ENCODE peak calls at places on chromosomes 4 and X, in four cellular contexts. H is IMR-90, Z is HCT116, A is lower lobe of right lung. B is an unnamed sample.

GRCh38 chrX:153770606-153771175 is 6.6 kb downstream of the PLXNB3 start:
- DNase-seq in Z (no peak), H (no peak), A (no peak), B (no peak)

GRCh38 chrX:124497386-124497785 is 151.0 kb downstream of the SH2D1A start:
- DNase-seq in A (no peak), H (no peak), Z (no peak), B (no peak)

GRCh38 chr4:95585016-95585695 is 36.4 kb upstream of the UNC5C start:
- DNase-seq in A (no peak), H (peak; percentile 4), Z (peak; percentile 39), B (no peak)

GRCh38 chrX:149074429-149074828 is 430.7 kb downstream of the IDS start:
- DNase-seq in A (no peak), H (no peak), Z (no peak), B (no peak)

GRCh38 chr4:53920116-53920515 is 144.3 kb downstream of the CHIC2 start:
- DNase-seq in A (peak; percentile 48), Z (no peak), H (no peak), B (no peak)

GRCh38 chr4:40986375-40986774 is 228.0 kb downstream of the APBB2 start:
- DNase-seq in A (no peak), H (no peak), Z (no peak), B (no peak)

GRCh38 chr4:87321888-87322287 is 794 bp downstream of the HSD17B13 start:
- DNase-seq in A (no peak), Z (no peak), H (no peak), B (no peak)

GRCh38 chr4:38560763-38561558 is 103.0 kb upstream of the KLF3 start:
- DNase-seq in A (no peak), H (no peak), Z (no peak), B (no peak)

GRCh38 chr4:181761130-181761529 is 482.1 kb upstream of the TENM3 start:
- DNase-seq in H (peak; percentile 95), A (no peak), Z (no peak), B (no peak)

GRCh38 chrX:64204252-64204651 is 1.3 kb downstream of the AMER1 start:
- DNase-seq in A (peak; percentile 45), H (peak; percentile 1), Z (no peak), B (no peak)

GRCh38 chr4:107215222-107215621 is 179.1 kb upstream of the DKK2 start:
- DNase-seq in A (no peak), H (no peak), Z (no peak), B (no peak)

GRCh38 chr4:54992266-54992665 is 133.1 kb downstream of the KDR start:
- DNase-seq in Z (no peak), H (no peak), A (no peak), B (no peak)

GRCh38 chr4:118918388-118918787 is 29.7 kb downstream of the SYNPO2 start:
- DNase-seq in H (peak; percentile 94), A (no peak), Z (no peak), B (peak; percentile 84)

GRCh38 chrX:56733459-56734046 is 4.5 kb downstream of the NBDY start:
- DNase-seq in Z (no peak), H (peak; percentile 47), A (no peak), B (no peak)

GRCh38 chr4:2934077-2934812 is 29.0 kb downstream of the NOP14 start:
- DNase-seq in A (peak; percentile 85), H (peak; percentile 24), Z (no peak), B (no peak)

GRCh38 chr4:83993774-83994173 is 457.9 kb downstream of the GPAT3 start:
- DNase-seq in A (no peak), Z (no peak), H (no peak), B (no peak)

GRCh38 chr4:146582864-146583263 is 55.8 kb upstream of the POU4F2 start:
- DNase-seq in Z (peak; percentile 3), H (no peak), A (no peak), B (no peak)

GRCh38 chr4:101597204-101597603 is 193.3 kb upstream of the BANK1 start:
- DNase-seq in A (no peak), Z (no peak), H (no peak), B (no peak)

GRCh38 chrX:1026263-1027015 is 186.0 kb downstream of the CRLF2 start:
- DNase-seq in A (no peak), H (no peak), Z (no peak), B (no peak)

GRCh38 chr4:139639654-139640053 is 26.0 kb upstream of the MGST2 start:
- DNase-seq in Z (no peak), A (no peak), H (no peak), B (no peak)

GRCh38 chrX:71098302-71098701 is 2.7 kb downstream of the FOXO4 start:
- DNase-seq in A (peak; percentile 67), H (peak; percentile 23), Z (peak; percentile 15), B (no peak)

GRCh38 chr4:91058345-91058744 is 931.2 kb downstream of the CCSER1 start:
- DNase-seq in Z (no peak), A (no peak), H (peak; percentile 0), B (no peak)

GRCh38 chr4:152992027-152992426 is 55.9 kb downstream of the FHDC1 start:
- DNase-seq in Z (no peak), H (no peak), A (no peak), B (no peak)

GRCh38 chr4:80365928-80366327 is 30.4 kb downstream of the CFAP299 start:
- DNase-seq in A (peak; percentile 52), H (peak; percentile 76), Z (peak; percentile 3), B (peak; percentile 60)

GRCh38 chr4:33407496-33407895 is 2687.3 kb downstream of the PCDH7 start:
- DNase-seq in Z (no peak), H (no peak), A (no peak), B (no peak)

GRCh38 chr4:10656420-10656819 is 28.1 kb downstream of the CLNK start:
- DNase-seq in H (no peak), A (no peak), Z (no peak), B (no peak)

DNA sequence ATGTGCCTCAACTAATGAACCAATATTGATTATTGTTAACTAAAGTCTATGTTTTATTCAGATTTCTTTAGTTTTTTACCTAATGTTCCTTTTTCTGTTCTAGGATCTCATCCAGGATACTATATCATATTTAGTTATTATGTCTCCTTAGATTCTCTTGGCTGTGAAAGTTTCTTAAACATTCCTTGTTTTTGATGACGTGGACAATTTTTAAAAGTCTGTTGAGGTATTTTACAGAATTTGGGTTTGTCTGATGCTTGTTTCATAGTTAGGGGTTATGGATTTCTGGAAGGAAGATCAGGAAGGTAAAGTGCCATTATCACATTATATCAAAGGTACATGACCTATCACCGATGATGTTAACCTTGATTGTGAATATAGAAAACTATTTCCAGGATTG is 18.2 kb upstream of the MCTS1 start:
- DNase-seq in H (no peak), A (no peak), Z (no peak), B (no peak)
- H3K4me3 ChIP-seq in H (no peak overlapping the region), A (no peak overlapping the region), Z (no peak overlapping the region), B (no peak overlapping the region)

GRCh38 chr4:52665592-52665991 is 6.5 kb upstream of the USP46 start:
- DNase-seq in H (no peak), A (no peak), Z (peak; percentile 44), B (no peak)
- TF ChIP-seq CTCF in H (peak; percentile 28), A (peak; percentile 14), Z (peak; percentile 57), B (peak; percentile 24)

DNA sequence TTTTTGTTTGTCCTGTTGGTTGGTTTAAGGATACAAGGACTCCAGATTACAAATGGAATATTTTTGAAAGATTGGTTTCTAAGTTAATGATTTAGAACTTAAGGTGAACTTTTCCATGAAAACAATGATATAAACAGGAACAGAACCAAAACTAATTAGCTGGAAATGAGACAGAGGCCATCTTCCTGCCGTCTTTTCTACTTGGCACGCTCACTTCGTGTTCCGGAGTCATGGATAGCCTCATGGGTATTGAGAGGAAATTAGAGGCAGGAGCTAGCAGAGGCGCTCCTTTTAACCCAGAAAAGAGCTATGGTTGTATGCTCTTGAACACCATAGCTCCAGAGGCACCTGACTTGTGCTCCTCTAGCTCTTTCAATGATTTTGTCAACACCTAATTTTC is 2.4 kb downstream of the FAM241A start:
- DNase-seq in H (no peak), Z (no peak), A (no peak), B (no peak)
- H3K4me3 ChIP-seq in H (no peak overlapping the region), Z (no peak overlapping the region), A (peak overlapping the region; percentile 84), B (no peak overlapping the region)

GRCh38 chr4:93759506-93759905 is 69.0 kb upstream of the ATOH1 start:
- DNase-seq in A (no peak), Z (no peak), H (no peak), B (no peak)

GRCh38 chr4:93760284-93760683 is 68.3 kb upstream of the ATOH1 start:
- DNase-seq in A (no peak), Z (no peak), H (no peak), B (no peak)

GRCh38 chr4:93770201-93770600 is 58.4 kb upstream of the ATOH1 start:
- DNase-seq in H (no peak), Z (no peak), A (no peak), B (no peak)

GRCh38 chr4:93767917-93768316 is 60.6 kb upstream of the ATOH1 start:
- DNase-seq in A (no peak), H (no peak), Z (no peak), B (no peak)

DNA sequence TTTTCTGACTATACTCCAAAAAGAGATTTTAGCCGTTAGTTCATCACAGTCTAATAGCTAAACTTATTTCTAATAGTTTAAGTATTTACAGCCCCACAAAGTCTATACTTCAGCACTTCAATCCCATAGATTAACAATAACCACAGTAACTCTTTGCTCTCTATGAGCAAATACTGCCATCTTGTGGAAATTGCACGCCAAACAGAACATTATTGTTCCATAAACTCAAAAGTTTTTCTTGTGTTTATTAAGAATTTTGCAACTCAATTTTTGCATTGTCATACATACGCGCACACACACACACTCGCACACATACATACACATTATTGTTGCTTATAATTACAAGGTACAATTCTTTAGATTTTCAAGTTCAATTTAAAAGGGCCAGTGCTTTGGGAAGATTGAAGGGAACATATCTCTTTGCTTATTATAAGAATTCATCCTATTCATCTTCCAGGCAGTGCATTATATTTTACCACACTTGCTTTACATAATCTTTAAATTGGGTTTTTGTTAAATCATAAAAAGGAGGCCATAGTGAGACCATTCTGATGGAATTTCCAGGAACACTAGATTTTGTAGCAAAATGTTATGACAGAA is 63.8 kb upstream of the ATOH1 start:
- DNase-seq in A (no peak), Z (peak; percentile 40), H (peak; percentile 44), B (peak; percentile 4)
- TF ChIP-seq CTCF in A (peak; percentile 71), Z (peak; percentile 85), H (peak; percentile 92), B (peak; percentile 49)

DNA sequence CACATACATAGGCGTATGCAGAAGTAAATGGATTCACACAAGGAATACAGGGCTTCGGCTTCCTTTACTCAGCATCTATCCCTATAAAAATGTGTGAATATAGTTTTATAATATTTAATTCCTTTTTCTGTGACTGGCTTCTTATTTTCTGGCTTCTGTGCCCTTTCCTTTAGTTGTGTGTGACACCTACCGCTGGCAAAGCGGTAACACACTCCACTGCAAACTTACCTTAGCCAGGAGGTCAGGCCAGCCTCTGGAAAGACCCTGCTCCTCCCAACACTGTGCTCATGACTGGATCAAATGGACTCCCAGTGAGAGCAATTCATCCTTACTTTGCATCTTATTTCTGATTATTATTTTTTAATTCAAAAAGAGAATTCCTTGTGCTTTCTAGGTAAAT is 244.2 kb downstream of the ANK2 start:
- DNase-seq in A (no peak), Z (no peak), H (no peak), B (no peak)
- H3K4me3 ChIP-seq in A (peak overlapping the region; percentile 32), Z (no peak overlapping the region), H (no peak overlapping the region), B (no peak overlapping the region)

GRCh38 chr4:184649026-184649970 is at the start of the genes CASP3 and PRIMPOL:
- DNase-seq in Z (peak; percentile 59), A (peak; percentile 98), H (peak; percentile 92), B (peak; percentile 46)
- TF ChIP-seq CTCF in Z (no peak), A (peak; percentile 33), H (peak; percentile 49), B (peak; percentile 8)